ENCODE peak calls at places on chromosome 12, in seven cellular contexts. Q, N, J, T, G, K and R are unnamed samples.

GRCh38 chr12:38772427-38772826 is 133.0 kb downstream of the CPNE8 start:
- DNase-seq in Q (no peak), N (no peak), J (no peak), T (no peak), G (no peak), K (no peak), R (no peak)

GRCh38 chr12:131943389-131943788 is 6.4 kb upstream of the EP400 start:
- DNase-seq in Q (no peak), N (no peak), J (no peak), T (no peak), G (no peak), K (no peak), R (no peak)

GRCh38 chr12:47931187-47931586 is 26.4 kb upstream of the VDR start:
- DNase-seq in Q (no peak), N (no peak), J (no peak), T (no peak), G (no peak), K (no peak), R (no peak)

GRCh38 chr12:110780448-110780847 is 37.8 kb upstream of the PPP1CC start:
- DNase-seq in Q (no peak), N (no peak), J (no peak), T (no peak), G (no peak), K (peak; percentile 51), R (no peak)

GRCh38 chr12:109763201-109763841 is 49.7 kb downstream of the FAM222A start:
- DNase-seq in Q (no peak), N (no peak), J (no peak), T (peak; percentile 77), G (no peak), K (no peak), R (peak; percentile 54)

GRCh38 chr12:593396-593976 is 69.8 kb downstream of the NINJ2 start:
- DNase-seq in Q (no peak), N (no peak), J (no peak), T (no peak), G (no peak), K (no peak), R (no peak)

GRCh38 chr12:114681149-114681849 is 2.7 kb downstream of the TBX3 start:
- DNase-seq in Q (no peak), N (no peak), J (no peak), T (peak; percentile 49), G (no peak), K (no peak), R (peak; percentile 7)

GRCh38 chr12:24044973-24045703 is 95.7 kb upstream of the SOX5 start:
- DNase-seq in Q (no peak), N (no peak), J (peak; percentile 2), T (peak; percentile 48), G (no peak), K (no peak), R (no peak)

GRCh38 chr12:71426648-71427047 is 12.9 kb upstream of the LGR5 start:
- DNase-seq in Q (no peak), N (no peak), J (no peak), T (no peak), G (no peak), K (no peak), R (no peak)